ENCODE peak calls at places on chromosomes 6 and 20, in eight cellular contexts. L is upper lobe of right lung; H is dorsolateral prefrontal cortex; X is AG09309; C is AG08395; W is endothelial cell; K is amygdala; S is stimulated activated naive CD4-positive, alpha-beta T cell. Y is an unnamed sample.

GRCh38 chr20:17928633-17929311 is 39.8 kb downstream of the SNX5 start:
- DNase-seq in C (no peak), W (no peak), K (no peak), H (no peak), L (peak), S (no peak), X (no peak), Y (no peak)

GRCh38 chr20:56454754-56455153 is 13.7 kb upstream of the RTF2 start:
- DNase-seq in X (no peak), L (no peak), H (no peak), S (no peak), K (no peak), C (no peak), W (no peak), Y (no peak)

GRCh38 chr6:7640607-7641577 is 50.9 kb downstream of the SNRNP48 start:
- DNase-seq in L (no peak), K (no peak), C (peak), H (no peak), W (no peak), S (no peak), X (peak), Y (no peak)

GRCh38 chr20:22407237-22408193 is 176.9 kb downstream of the FOXA2 start:
- DNase-seq in C (no peak), L (no peak), K (no peak), X (no peak), S (no peak), H (no peak), W (no peak), Y (no peak)

GRCh38 chr20:39857188-39857587 is 831.8 kb downstream of the MAFB start:
- DNase-seq in K (no peak), L (no peak), C (no peak), W (no peak), H (no peak), X (no peak), S (no peak), Y (no peak)

GRCh38 chr20:59805786-59806577 is 127.5 kb downstream of the SYCP2 start:
- DNase-seq in S (no peak), W (no peak), K (no peak), C (no peak), X (no peak), H (no peak), L (peak), Y (no peak)

GRCh38 chr6:166815629-166816028 is 140.7 kb downstream of the RNASET2 start:
- DNase-seq in K (no peak), X (no peak), S (no peak), H (no peak), L (no peak), C (no peak), W (no peak), Y (no peak)

GRCh38 chr20:57951549-57951948 is 241.7 kb upstream of the PMEPA1 start:
- DNase-seq in K (no peak), L (no peak), H (no peak), W (no peak), X (no peak), S (no peak), C (no peak), Y (no peak)

GRCh38 chr6:99711925-99712324 is 105.3 kb downstream of the PRDM13 start:
- DNase-seq in S (no peak), W (no peak), L (peak), X (no peak), C (no peak), K (no peak), H (no peak), Y (no peak)

GRCh38 chr6:142568857-142569597 is 267.2 kb downstream of the ADGRG6 start:
- DNase-seq in C (peak), K (no peak), H (no peak), S (no peak), W (no peak), X (peak), L (no peak), Y (no peak)

Y was measured in iPS DF 6.9.